ENCODE peak calls at places on chromosomes 11 and 22, in six cellular contexts. A is SW 1271; E is stimulated activated CD4-positive, alpha-beta T cell treated with anti-CD3 and anti-CD28 coated beads, Interleukin-2, amount 100 ng/mL, for 48 hours; D is AG09319; Q is germinal center; Z is T-helper 22 cell. L is an unnamed sample.

GRCh38 chr22:19867617-19868016 is 12.9 kb upstream of the GNB1L start:
- DNase-seq in A (no peak), Q (no peak), E (no peak), D (no peak), Z (no peak), L (no peak)

GRCh38 chr22:35913925-35914324 is 114.7 kb downstream of the RBFOX2 start:
- DNase-seq in D (no peak), E (no peak), Z (no peak), Q (no peak), A (no peak), L (no peak)

GRCh38 chr11:61041755-61042518 is 60.4 kb upstream of the CD5 start:
- DNase-seq in Q (peak; percentile 75), A (no peak), Z (peak; percentile 79), E (no peak), D (no peak), L (peak; percentile 88)

GRCh38 chr11:1083621-1084551 is 9.2 kb downstream of the MUC2 start:
- DNase-seq in A (no peak), E (no peak), Q (no peak), Z (no peak), D (no peak), L (no peak)

GRCh38 chr22:17734197-17734596 is 40.1 kb downstream of the BID start:
- DNase-seq in Q (no peak), D (no peak), A (no peak), E (no peak), Z (no peak), L (peak; percentile 51)

GRCh38 chr11:44623716-44624491 is 58.4 kb downstream of the CD82 start:
- DNase-seq in D (no peak), Q (peak; percentile 2), E (no peak), Z (no peak), A (no peak), L (peak; percentile 22)

GRCh38 chr11:122882809-122883681 is 486 bp downstream of the JHY start:
- DNase-seq in Q (peak; percentile 19), Z (peak; percentile 6), A (peak; percentile 65), D (peak; percentile 67), E (peak; percentile 35), L (peak; percentile 60)

GRCh38 chr11:77503006-77503405 is 29.1 kb upstream of the PAK1 start:
- DNase-seq in D (no peak), Q (no peak), Z (no peak), E (no peak), A (no peak), L (no peak)

GRCh38 chr11:1257366-1257765 is 34.5 kb downstream of the MUC5B start:
- DNase-seq in Q (no peak), D (no peak), E (no peak), Z (no peak), A (no peak), L (no peak)

GRCh38 chr11:92854952-92855351 is 114.5 kb upstream of the MTNR1B start:
- DNase-seq in D (no peak), Z (no peak), A (no peak), E (no peak), Q (no peak), L (no peak)

GRCh38 chr22:21079493-21079892 is 33.7 kb downstream of the LRRC74B start:
- DNase-seq in D (no peak), Z (no peak), A (no peak), Q (no peak), E (no peak), L (no peak)

GRCh38 chr11:33636104-33636503 is 64.5 kb downstream of the C11orf91 start:
- DNase-seq in Z (no peak), D (no peak), Q (no peak), E (no peak), A (no peak), L (no peak)

GRCh38 chr22:31271485-31271884 is 20.8 kb downstream of the PIK3IP1 start:
- DNase-seq in Q (no peak), E (no peak), D (no peak), Z (no peak), A (no peak), L (no peak)

GRCh38 chr22:37659897-37660708 is 1.6 kb downstream of the PDXP start:
- DNase-seq in A (no peak), Q (no peak), D (no peak), E (no peak), Z (no peak), L (no peak)

GRCh38 chr11:7965386-7965785 is at the start of gene NLRP10:
- DNase-seq in E (no peak), Q (no peak), Z (no peak), A (no peak), D (peak; percentile 70), L (no peak)

GRCh38 chr11:122954455-122954854 is 27.2 kb downstream of the BSX start:
- DNase-seq in E (no peak), D (no peak), Z (no peak), Q (no peak), A (no peak), L (no peak)

GRCh38 chr11:10502770-10503169 is 38.2 kb downstream of the RNF141 start:
- DNase-seq in A (no peak), E (no peak), Q (no peak), D (no peak), Z (no peak), L (no peak)

GRCh38 chr22:49093192-49093880 is 734.3 kb downstream of the BRD1 start:
- DNase-seq in Q (no peak), A (no peak), D (no peak), E (no peak), Z (no peak), L (no peak)

GRCh38 chr11:115843116-115843515 is 338.9 kb upstream of the CADM1 start:
- DNase-seq in Z (no peak), D (no peak), A (no peak), Q (no peak), E (no peak), L (no peak)

GRCh38 chr11:44763111-44763820 is 36.5 kb downstream of the TSPAN18 start:
- DNase-seq in Q (no peak), A (no peak), E (no peak), D (no peak), Z (no peak), L (no peak)

GRCh38 chr11:116646191-116646590 is 126.6 kb downstream of the BUD13 start:
- DNase-seq in Z (no peak), A (no peak), E (no peak), Q (no peak), D (no peak), L (no peak)

GRCh38 chr22:23285734-23286133 is 105.4 kb downstream of the BCR start:
- DNase-seq in Q (no peak), Z (no peak), E (no peak), A (no peak), D (no peak), L (no peak)

L was measured in GM13976.